ENCODE peak calls at places on chromosome 16, in ten cellular contexts. V, I, L, B, Z, T, R, W, N and C are unnamed samples. For H3K4me1, the result is how much of the 10 kb centered on the place peaks cover.

GRCh38 chr16:46404028-46404427 is 217.2 kb downstream of the SHCBP1 start:
- DNase-seq in L (no peak), N (no peak), V (no peak), R (no peak), I (no peak), W (no peak), T (no peak), B (no peak), Z (no peak), C (no peak)

GRCh38 chr16:8590811-8591210 is 500 bp upstream of the TMEM114 start:
- DNase-seq in I (no peak), T (no peak), V (no peak), L (no peak), R (no peak), Z (no peak), W (no peak), B (no peak), N (no peak), C (no peak)

GRCh38 chr16:81752876-81753227 is 26.2 kb upstream of the PLCG2 start:
- DNase-seq in N (no peak), R (no peak), L (no peak), Z (no peak), I (no peak), W (no peak), T (no peak), B (no peak), V (no peak), C (no peak)

GRCh38 chr16:69130461-69130860 is 1.9 kb downstream of the CHTF8 start:
- DNase-seq in B (no peak), I (no peak), W (no peak), Z (no peak), N (no peak), L (no peak), V (no peak), R (no peak), T (no peak), C (no peak)

GRCh38 chr16:15597135-15597534 is 45.8 kb downstream of the MARF1 start:
- DNase-seq in R (no peak), I (no peak), Z (no peak), L (no peak), N (no peak), W (no peak), B (no peak), V (no peak), T (no peak), C (no peak)

GRCh38 chr16:4507588-4508345 is 30.8 kb downstream of the CDIP1 start:
- DNase-seq in T (no peak), Z (no peak), V (no peak), I (no peak), B (peak), W (no peak), L (no peak), R (no peak), N (no peak), C (no peak)

GRCh38 chr16:27195941-27196595 is 7.3 kb upstream of the KDM8 start:
- DNase-seq in B (no peak), T (no peak), N (no peak), I (no peak), Z (no peak), L (no peak), W (no peak), V (no peak), R (no peak), C (no peak)

GRCh38 chr16:56312556-56312955 is 112.8 kb downstream of the AMFR start:
- DNase-seq in R (no peak), Z (no peak), W (no peak), N (no peak), B (no peak), V (no peak), L (no peak), I (no peak), T (no peak), C (no peak)

GRCh38 chr16:72380283-72380682 is 208.3 kb upstream of the PMFBP1 start:
- DNase-seq in W (no peak), R (peak), I (no peak), N (no peak), T (no peak), Z (no peak), V (no peak), B (no peak), L (no peak), C (no peak)

GRCh38 chr16:4537376-4538066 is 1.1 kb downstream of the CDIP1 start:
- DNase-seq in L (no peak), B (peak), Z (no peak), R (peak), W (peak), T (peak), I (peak), V (peak), N (peak), C (peak)

GRCh38 chr16:85420501-85421337 is 192.4 kb upstream of the GSE1 start:
- DNase-seq in R (peak), L (peak), T (peak), N (peak), I (peak), W (peak), V (peak), Z (no peak), B (peak), C (peak)

GRCh38 chr16:71311553-71312158 is 22.5 kb upstream of the CMTR2 start:
- DNase-seq in V (no peak), W (no peak), I (no peak), R (peak), T (no peak), N (no peak), Z (no peak), L (no peak), B (peak), C (no peak)

GRCh38 chr16:52976539-52977167 is 76.0 kb downstream of the CHD9NB start:
- DNase-seq in Z (no peak), N (no peak), V (peak), B (peak), I (no peak), T (no peak), W (no peak), L (no peak), R (peak), C (no peak)

GRCh38 chr16:11245988-11246387 is 10.0 kb downstream of the SOCS1 start:
- DNase-seq in V (no peak), W (no peak), L (no peak), B (no peak), I (no peak), Z (no peak), R (no peak), T (no peak), N (no peak), C (no peak)

GRCh38 chr16:17265177-17265576 is 205.6 kb downstream of the XYLT1 start:
- DNase-seq in L (no peak), R (no peak), I (no peak), B (no peak), Z (no peak), T (no peak), N (no peak), V (no peak), W (no peak), C (no peak)

GRCh38 chr16:82044585-82044911 is 9.5 kb downstream of the HSD17B2 start:
- DNase-seq in N (no peak), I (no peak), W (no peak), T (no peak), B (no peak), V (no peak), R (no peak), L (peak), Z (no peak), C (no peak)

GRCh38 chr16:85524630-85525463 is 88.3 kb upstream of the GSE1 start:
- DNase-seq in V (peak), Z (no peak), N (peak), I (no peak), W (peak), L (peak), T (peak), B (peak), R (peak), C (no peak)

GRCh38 chr16:30005341-30006094 is 5.3 kb downstream of the DOC2A start:
- DNase-seq in T (no peak), R (peak), Z (no peak), B (peak), W (no peak), V (no peak), L (no peak), I (no peak), N (peak), C (no peak)

GRCh38 chr16:65909310-65910050 is 457.0 kb upstream of the CDH5 start:
- DNase-seq in Z (no peak), R (no peak), I (no peak), W (no peak), L (no peak), V (peak), T (no peak), B (no peak), N (peak), C (no peak)

GRCh38 chr16:16143941-16144340 is 79.4 kb downstream of the ABCC6 start:
- DNase-seq in R (no peak), V (no peak), Z (no peak), N (no peak), B (no peak), W (no peak), T (no peak), L (no peak), I (no peak), C (no peak)

GRCh38 chr16:46901709-46902108 is 17.5 kb downstream of the GPT2 start:
- DNase-seq in Z (no peak), B (no peak), V (no peak), N (no peak), L (no peak), T (no peak), W (no peak), R (no peak), I (no peak), C (no peak)

GRCh38 chr16:84136331-84137125 is 8.4 kb downstream of the HSDL1 start:
- DNase-seq in L (no peak), Z (no peak), W (no peak), V (no peak), I (no peak), T (no peak), N (no peak), B (no peak), R (peak), C (no peak)

GRCh38 chr16:64627781-64628180 is 494.1 kb downstream of the CDH11 start:
- DNase-seq in B (no peak), W (peak), I (no peak), V (no peak), L (no peak), Z (no peak), N (no peak), R (no peak), T (peak), C (peak)

GRCh38 chr16:57118461-57119084 is 26.2 kb downstream of the CPNE2 start:
- DNase-seq in Z (no peak), L (no peak), I (no peak), W (no peak), N (no peak), T (no peak), B (no peak), V (no peak), R (no peak), C (no peak)

GRCh38 chr16:89909777-89910716 is 8.6 kb upstream of the MC1R start:
- DNase-seq in L (peak), R (peak), W (peak), N (peak), B (peak), V (peak), T (peak), Z (no peak), I (peak), C (peak)

GRCh38 chr16:20830372-20830771 is 24.0 kb downstream of the REXO5 start:
- DNase-seq in R (no peak), I (no peak), B (no peak), L (no peak), N (no peak), T (no peak), W (no peak), V (no peak), Z (no peak), C (no peak)

GRCh38 chr16:82684246-82684645 is 57.5 kb downstream of the CDH13 start:
- DNase-seq in Z (no peak), B (no peak), V (no peak), W (no peak), R (no peak), T (no peak), N (no peak), L (no peak), I (no peak), C (no peak)

GRCh38 chr16:89918453-89919347 is at the start of gene MC1R:
- DNase-seq in I (no peak), R (peak), W (peak), L (peak), Z (no peak), V (no peak), T (no peak), B (peak), N (no peak), C (no peak)

DNA sequence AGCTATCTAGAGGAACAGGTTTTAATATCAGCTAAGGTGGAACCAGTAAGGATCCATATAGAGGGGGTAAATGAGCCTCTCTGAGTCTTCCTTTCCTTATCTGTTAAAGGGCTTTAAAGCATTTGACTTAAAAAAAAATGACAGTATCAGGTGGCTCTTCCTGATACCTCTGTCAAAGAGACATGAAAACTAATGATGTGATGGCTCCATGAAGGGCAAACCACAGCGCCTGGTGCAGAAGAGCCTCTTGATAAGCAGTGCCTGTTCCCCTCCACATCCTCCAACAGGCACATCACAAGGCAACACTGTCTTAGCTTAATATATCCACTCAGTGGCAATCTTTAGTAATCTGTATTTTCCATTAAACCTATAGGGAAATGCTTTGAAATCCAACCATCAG is 68.9 kb downstream of the USP31 start:
- DNase-seq in W (no peak), I (no peak), B (no peak), L (no peak), V (no peak), N (no peak), T (no peak), R (no peak), Z (no peak), C (no peak)
- H3K4me1 ChIP-seq in W (under half), I (under half), B (under half), L (under half), V (under half), N (under half), T (under half), R (under half), Z (under half), C (half or more)

DNA sequence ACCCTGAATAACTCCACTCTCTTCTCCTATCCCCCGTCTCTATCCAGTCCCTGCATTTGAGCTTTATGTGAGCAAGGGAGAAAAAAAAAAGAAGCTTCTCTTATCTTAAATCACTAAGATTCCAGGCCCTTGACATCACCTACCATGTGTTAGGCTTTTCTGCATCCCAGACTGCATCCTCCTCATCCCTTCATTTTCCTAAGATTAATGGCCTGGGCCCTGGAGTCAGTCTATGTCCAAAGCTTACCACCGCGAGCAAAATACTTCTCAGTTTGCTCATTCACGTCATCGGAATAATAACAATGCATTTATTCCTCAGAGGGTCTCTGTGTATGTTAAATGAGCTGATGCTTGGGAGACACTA is 46.2 kb downstream of the VAT1L start:
- DNase-seq in N (no peak), W (no peak), L (no peak), B (no peak), Z (no peak), V (no peak), R (no peak), I (no peak), T (no peak), C (no peak)
- H3K4me3 ChIP-seq in N (no peak), W (no peak), L (no peak), B (no peak), Z (no peak), V (no peak), R (no peak), I (no peak), T (no peak), C (no peak)

DNA sequence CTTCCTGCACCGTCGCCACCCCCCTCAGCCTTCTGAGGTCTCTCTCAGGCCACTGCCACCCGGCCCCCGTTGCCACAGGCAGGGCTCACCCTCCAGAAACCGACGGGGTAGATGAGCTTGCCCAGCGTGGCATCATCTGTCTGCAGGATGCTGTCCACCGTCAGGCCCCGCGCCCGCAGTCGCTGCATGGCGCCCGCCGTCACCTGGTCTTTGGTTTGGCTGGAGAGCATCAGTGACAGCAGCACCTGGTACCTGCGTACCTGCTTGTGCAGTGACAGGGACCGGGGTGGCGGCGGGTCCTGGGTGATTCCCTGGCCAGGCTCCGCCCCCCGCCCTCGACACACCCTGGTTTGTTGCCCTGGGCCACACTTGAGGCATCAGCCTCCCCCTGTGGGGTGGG is 3.1 kb downstream of the NTHL1 start:
- DNase-seq in N (no peak), I (peak), B (no peak), Z (no peak), L (no peak), V (no peak), W (peak), R (no peak), T (no peak), C (no peak)
- H3K4me1 ChIP-seq in N (under half), I (half or more), B (under half), Z (under half), L (under half), V (under half), W (under half), R (under half), T (half or more), C (half or more)

DNA sequence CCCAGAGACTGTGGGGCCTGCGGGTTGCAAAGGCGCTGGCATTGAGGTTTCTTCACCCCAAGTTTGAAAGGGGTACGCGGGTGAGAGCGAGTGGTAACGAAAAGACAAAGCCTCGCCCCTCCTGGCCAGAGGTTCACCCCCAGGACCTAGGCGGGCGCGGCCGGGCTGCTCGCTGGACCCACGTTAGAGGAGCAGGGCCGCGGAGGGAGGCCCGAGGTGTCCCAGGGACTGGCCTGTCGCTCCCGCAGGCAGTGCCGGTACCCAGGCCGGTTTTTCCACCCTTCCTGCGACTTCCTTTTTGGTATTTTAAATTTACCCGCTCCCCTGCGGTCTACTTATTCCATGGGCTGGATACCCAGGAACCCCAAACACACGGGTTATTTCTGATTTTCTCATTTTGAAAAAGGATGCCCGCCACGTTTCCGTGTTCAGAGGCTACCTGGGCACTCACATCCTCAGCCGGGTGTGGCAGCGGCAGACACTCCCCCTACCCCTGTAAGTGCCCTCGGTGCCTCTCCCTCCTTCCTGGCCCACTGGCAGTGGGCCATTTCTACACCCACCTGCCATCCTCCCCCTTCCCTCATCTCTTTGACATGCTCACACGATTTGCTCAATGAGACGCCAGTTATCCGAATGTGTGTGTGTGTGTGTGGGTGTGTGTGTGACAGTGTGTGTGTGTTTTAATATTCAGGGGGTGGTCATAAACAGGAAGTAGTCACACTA is 1.6 kb upstream of the FOXL1 start:
- DNase-seq in T (peak), Z (no peak), R (no peak), L (no peak), B (peak), W (no peak), I (no peak), V (peak), N (no peak), C (no peak)
- H3K4me3 ChIP-seq in T (peak), Z (peak), R (peak), L (peak), B (peak), W (peak), I (peak), V (peak), N (peak), C (peak)

GRCh38 chr16:54374136-54374535 is 87.5 kb upstream of the IRX3 start:
- DNase-seq in B (no peak), W (no peak), Z (no peak), L (no peak), V (no peak), T (no peak), R (no peak), I (no peak), N (no peak), C (no peak)
- H3K4me1 ChIP-seq in B (under half), W (under half), Z (under half), L (under half), V (under half), T (under half), R (under half), I (under half), N (under half), C (under half)

GRCh38 chr16:87360862-87361610 is 22.5 kb downstream of the FBXO31 start:
- DNase-seq in L (no peak), Z (no peak), B (no peak), R (peak), V (no peak), T (no peak), N (no peak), I (no peak), W (no peak), C (no peak)

GRCh38 chr16:87366288-87366687 is 17.3 kb downstream of the FBXO31 start:
- DNase-seq in B (no peak), W (no peak), T (no peak), R (no peak), Z (no peak), N (no peak), L (no peak), V (no peak), I (peak), C (no peak)

GRCh38 chr16:87365021-87365713 is 18.4 kb downstream of the FBXO31 start:
- DNase-seq in Z (no peak), N (no peak), B (no peak), W (no peak), I (no peak), T (no peak), R (no peak), L (no peak), V (no peak), C (no peak)

GRCh38 chr16:87361916-87362619 is 21.5 kb downstream of the FBXO31 start:
- DNase-seq in W (no peak), L (no peak), V (no peak), T (no peak), B (no peak), N (no peak), R (no peak), Z (no peak), I (no peak), C (no peak)

GRCh38 chr16:87363771-87364476 is 19.7 kb downstream of the FBXO31 start:
- DNase-seq in W (no peak), R (no peak), L (no peak), V (no peak), N (no peak), I (no peak), Z (no peak), B (no peak), T (peak), C (peak)
- H3K4me3 ChIP-seq in W (no peak), R (no peak), L (no peak), V (no peak), N (no peak), I (no peak), Z (no peak), B (no peak), T (no peak), C (peak)

DNA sequence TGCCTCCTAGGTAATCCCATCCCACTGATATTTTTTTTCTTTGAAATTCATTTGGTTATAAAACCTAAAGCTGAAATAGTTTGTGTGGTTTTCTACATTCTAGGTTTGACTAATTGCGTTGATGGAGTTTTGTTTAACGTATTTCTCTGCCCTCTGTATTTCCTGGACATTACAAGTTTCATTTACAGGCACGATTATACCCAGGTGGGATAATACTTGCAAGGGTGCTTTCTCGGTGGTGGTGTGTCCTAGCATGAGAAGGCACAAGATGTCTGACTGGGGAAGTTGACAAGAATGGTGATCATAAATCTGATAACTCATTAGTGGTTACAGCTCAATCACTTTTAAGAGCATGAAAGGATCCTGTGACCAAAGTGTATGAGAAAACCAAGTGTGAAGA is 45.0 kb downstream of the DYNLRB2 start:
- DNase-seq in Z (no peak), R (no peak), N (no peak), B (no peak), L (no peak), I (no peak), W (no peak), V (no peak), T (no peak), C (no peak)
- H3K4me1 ChIP-seq in Z (under half), R (under half), N (under half), B (under half), L (under half), I (under half), W (under half), V (under half), T (under half), C (under half)

GRCh38 chr16:12677472-12677871 is 126.2 kb downstream of the CPPED1 start:
- DNase-seq in L (no peak), T (no peak), W (no peak), B (no peak), Z (no peak), R (no peak), V (no peak), I (no peak), N (no peak), C (no peak)
- H3K4me3 ChIP-seq in L (no peak), T (no peak), W (no peak), B (no peak), Z (no peak), R (no peak), V (no peak), I (no peak), N (no peak), C (no peak)